ENCODE peak calls at places on chromosomes 12 and 14, in five cellular contexts. H is stomach; U is mesothelial cell of epicardium; J is uterus; Z is activated CD4-positive, alpha-beta T cell treated with anti-CD3 and anti-CD28 coated beads, Interleukin-2, amount 50 U/mL, for 4 hours. G is an unnamed sample.
A peak's percentile ranks its signal among the peaks of the same experiment; 100 is the strongest.

GRCh38 chr12:3389911-3390310 is 101.1 kb upstream of the PRMT8 start:
- DNase-seq in J (no peak), U (no peak), Z (no peak), H (no peak), G (no peak)

GRCh38 chr14:81200041-81200440 is 20.7 kb downstream of the GTF2A1 start:
- DNase-seq in U (no peak), Z (no peak), H (no peak), J (no peak), G (no peak)

GRCh38 chr12:6280053-6280469 is 30.4 kb upstream of the PLEKHG6 start:
- DNase-seq in Z (no peak), U (no peak), H (peak; percentile 67), J (peak; percentile 53), G (peak; percentile 34)

GRCh38 chr14:37246427-37246829 is 48.7 kb downstream of the MIPOL1 start:
- DNase-seq in J (no peak), U (no peak), H (no peak), Z (no peak), G (no peak)

GRCh38 chr14:85475113-85475512 is 54.8 kb upstream of the FLRT2 start:
- DNase-seq in Z (no peak), U (no peak), H (no peak), J (no peak), G (no peak)

GRCh38 chr12:10069099-10069498 is 29.7 kb downstream of the CLEC1A start:
- DNase-seq in J (no peak), U (no peak), Z (no peak), H (no peak), G (no peak)

GRCh38 chr12:98274430-98275130 is 240.8 kb upstream of the TMPO start:
- DNase-seq in J (no peak), H (no peak), Z (no peak), U (no peak), G (no peak)

GRCh38 chr12:88866881-88867280 is 286.6 kb upstream of the KITLG start:
- DNase-seq in U (no peak), H (no peak), J (no peak), Z (no peak), G (no peak)

GRCh38 chr12:80925983-80926382 is 11.8 kb downstream of the LIN7A start:
- DNase-seq in Z (no peak), U (no peak), H (no peak), J (no peak), G (no peak)

GRCh38 chr12:6779667-6780459 is 7.5 kb downstream of the LAG3 start:
- DNase-seq in Z (no peak), J (no peak), H (no peak), U (no peak), G (no peak)

GRCh38 chr12:65655074-65655493 is 169.2 kb upstream of the HMGA2 start:
- DNase-seq in U (no peak), Z (no peak), J (no peak), H (no peak), G (no peak)

GRCh38 chr12:116551952-116552749 is 7.0 kb upstream of the MAP1LC3B2 start:
- DNase-seq in H (no peak), J (no peak), U (no peak), Z (no peak), G (no peak)

GRCh38 chr12:54416908-54417603 is 2.0 kb downstream of the ITGA5 start:
- DNase-seq in H (no peak), Z (no peak), J (peak; percentile 56), U (no peak), G (no peak)

GRCh38 chr12:56074396-56074795 is 5.6 kb upstream of the ERBB3 start:
- DNase-seq in J (no peak), Z (no peak), U (no peak), H (no peak), G (no peak)

GRCh38 chr12:2396448-2396871 is 343.7 kb downstream of the CACNA1C start:
- DNase-seq in U (no peak), Z (no peak), H (no peak), J (peak; percentile 64), G (peak; percentile 50)

GRCh38 chr14:54725998-54726397 is 159.1 kb downstream of the SAMD4A start:
- DNase-seq in J (no peak), U (no peak), H (no peak), Z (no peak), G (no peak)

GRCh38 chr12:31835276-31835882 is 106.6 kb upstream of the AMN1 start:
- DNase-seq in H (no peak), U (no peak), J (no peak), Z (no peak), G (no peak)

GRCh38 chr14:93543766-93544165 is 113.0 kb downstream of the UNC79 start:
- DNase-seq in H (no peak), U (no peak), Z (no peak), J (no peak), G (no peak)

GRCh38 chr12:132614861-132615578 is 3.6 kb upstream of the P2RX2 start:
- DNase-seq in Z (peak; percentile 75), J (peak; percentile 73), H (peak; percentile 82), U (peak; percentile 74), G (peak; percentile 90)

GRCh38 chr14:32050839-32051238 is 26.3 kb upstream of the ARHGAP5 start:
- DNase-seq in J (no peak), Z (no peak), H (no peak), U (no peak), G (no peak)

GRCh38 chr12:59780605-59781135 is 184.8 kb downstream of the SLC16A7 start:
- DNase-seq in U (no peak), H (no peak), Z (no peak), J (no peak), G (no peak)

GRCh38 chr12:24948816-24949722 is at the start of gene BCAT1:
- DNase-seq in Z (peak; percentile 8), J (peak; percentile 74), H (peak; percentile 64), U (peak; percentile 76), G (peak; percentile 94)

GRCh38 chr14:56284641-56285040 is 166.4 kb downstream of the PELI2 start:
- DNase-seq in Z (no peak), H (no peak), J (no peak), U (no peak), G (no peak)

GRCh38 chr12:41437578-41437977 is 249.5 kb downstream of the PDZRN4 start:
- DNase-seq in J (no peak), H (no peak), Z (no peak), U (no peak), G (no peak)

GRCh38 chr14:104423715-104424405 is 155.7 kb upstream of the C14orf180 start:
- DNase-seq in U (no peak), J (no peak), Z (no peak), H (peak; percentile 20), G (no peak)

GRCh38 chr12:116376354-116377193 is 99.1 kb upstream of the MED13L start:
- DNase-seq in Z (no peak), J (no peak), U (no peak), H (no peak), G (no peak)

GRCh38 chr12:42589465-42590323 is at the start of gene PRICKLE1:
- DNase-seq in U (peak; percentile 64), Z (no peak), H (peak; percentile 47), J (peak; percentile 55), G (no peak)

GRCh38 chr14:21933681-21934080 is 260.1 kb upstream of the OR4E1 start:
- DNase-seq in U (no peak), H (no peak), J (no peak), Z (no peak), G (no peak)

GRCh38 chr14:45785240-45785639 is 532.2 kb upstream of the MIS18BP1 start:
- DNase-seq in H (peak; percentile 82), Z (no peak), J (no peak), U (no peak), G (no peak)